ENCODE peak calls at places on chromosomes 11 and 22, in five cellular contexts. One of them, this sample, is unnamed.

GRCh38 chr11:1928038-1928890 is 8.8 kb downstream of the TNNT3 start:
- DNase-seq in mesendoderm: no peak
- DNase-seq in left ventricle myocardium inferior: no peak
- DNase-seq in cardiac muscle cell: no peak
- DNase-seq in CD4-positive, alpha-beta memory T cell: no peak
- DNase-seq in this sample: peak; percentile 46

GRCh38 chr11:3186166-3186953 is 21.2 kb upstream of the OSBPL5 start:
- DNase-seq in mesendoderm: no peak
- DNase-seq in left ventricle myocardium inferior: no peak
- DNase-seq in cardiac muscle cell: no peak
- DNase-seq in CD4-positive, alpha-beta memory T cell: no peak
- DNase-seq in this sample: no peak

GRCh38 chr22:19766506-19767426 is 6.2 kb downstream of the TBX1 start:
- DNase-seq in mesendoderm: peak; percentile 71
- DNase-seq in left ventricle myocardium inferior: peak; percentile 48
- DNase-seq in cardiac muscle cell: peak; percentile 50
- DNase-seq in CD4-positive, alpha-beta memory T cell: peak; percentile 30
- DNase-seq in this sample: no peak

GRCh38 chr11:109993786-109994185 is 99.4 kb upstream of the ZC3H12C start:
- DNase-seq in mesendoderm: no peak
- DNase-seq in left ventricle myocardium inferior: no peak
- DNase-seq in cardiac muscle cell: no peak
- DNase-seq in CD4-positive, alpha-beta memory T cell: no peak
- DNase-seq in this sample: peak; percentile 41

GRCh38 chr11:116736763-116737162 is 36.0 kb downstream of the BUD13 start:
- DNase-seq in mesendoderm: peak; percentile 87
- DNase-seq in left ventricle myocardium inferior: no peak
- DNase-seq in cardiac muscle cell: no peak
- DNase-seq in CD4-positive, alpha-beta memory T cell: no peak
- DNase-seq in this sample: no peak

GRCh38 chr11:47915407-47916137 is 64.8 kb upstream of the PTPRJ start:
- DNase-seq in mesendoderm: no peak
- DNase-seq in left ventricle myocardium inferior: no peak
- DNase-seq in cardiac muscle cell: no peak
- DNase-seq in CD4-positive, alpha-beta memory T cell: no peak
- DNase-seq in this sample: no peak

GRCh38 chr11:3959015-3959917 is 103.8 kb downstream of the STIM1 start:
- DNase-seq in mesendoderm: peak; percentile 53
- DNase-seq in left ventricle myocardium inferior: no peak
- DNase-seq in cardiac muscle cell: no peak
- DNase-seq in CD4-positive, alpha-beta memory T cell: no peak
- DNase-seq in this sample: no peak

GRCh38 chr22:23781065-23781464 is 5.7 kb upstream of the SMARCB1 start:
- DNase-seq in mesendoderm: no peak
- DNase-seq in left ventricle myocardium inferior: no peak
- DNase-seq in cardiac muscle cell: no peak
- DNase-seq in CD4-positive, alpha-beta memory T cell: no peak
- DNase-seq in this sample: no peak

GRCh38 chr11:35290876-35291275 is 128.5 kb downstream of the SLC1A2 start:
- DNase-seq in mesendoderm: peak; percentile 38
- DNase-seq in left ventricle myocardium inferior: no peak
- DNase-seq in cardiac muscle cell: no peak
- DNase-seq in CD4-positive, alpha-beta memory T cell: no peak
- DNase-seq in this sample: no peak

GRCh38 chr11:130000552-130001176 is 2.0 kb downstream of the PRDM10 start:
- DNase-seq in mesendoderm: no peak
- DNase-seq in left ventricle myocardium inferior: no peak
- DNase-seq in cardiac muscle cell: no peak
- DNase-seq in CD4-positive, alpha-beta memory T cell: no peak
- DNase-seq in this sample: no peak

GRCh38 chr11:95487391-95487790 is 256.4 kb upstream of the SESN3 start:
- DNase-seq in mesendoderm: peak; percentile 37
- DNase-seq in left ventricle myocardium inferior: no peak
- DNase-seq in cardiac muscle cell: no peak
- DNase-seq in CD4-positive, alpha-beta memory T cell: no peak
- DNase-seq in this sample: no peak

GRCh38 chr11:117328414-117329010 is 858 bp downstream of the CEP164 start:
- DNase-seq in mesendoderm: peak; percentile 43
- DNase-seq in left ventricle myocardium inferior: no peak
- DNase-seq in cardiac muscle cell: peak; percentile 74
- DNase-seq in CD4-positive, alpha-beta memory T cell: no peak
- DNase-seq in this sample: no peak

GRCh38 chr11:46360878-46361277 is 13.6 kb downstream of the DGKZ start:
- DNase-seq in mesendoderm: no peak
- DNase-seq in left ventricle myocardium inferior: no peak
- DNase-seq in cardiac muscle cell: no peak
- DNase-seq in CD4-positive, alpha-beta memory T cell: no peak
- DNase-seq in this sample: no peak

GRCh38 chr22:17120711-17121234 is 387 bp downstream of the TMEM121B start:
- DNase-seq in mesendoderm: no peak
- DNase-seq in left ventricle myocardium inferior: no peak
- DNase-seq in cardiac muscle cell: peak; percentile 64
- DNase-seq in CD4-positive, alpha-beta memory T cell: no peak
- DNase-seq in this sample: no peak

GRCh38 chr11:61827573-61828378 is at the start of gene FADS2:
- DNase-seq in mesendoderm: peak; percentile 98
- DNase-seq in left ventricle myocardium inferior: peak; percentile 92
- DNase-seq in cardiac muscle cell: peak; percentile 94
- DNase-seq in CD4-positive, alpha-beta memory T cell: peak; percentile 85
- DNase-seq in this sample: peak; percentile 53

GRCh38 chr22:39920134-39920743 is 19.4 kb downstream of the GRAP2 start:
- DNase-seq in mesendoderm: no peak
- DNase-seq in left ventricle myocardium inferior: no peak
- DNase-seq in cardiac muscle cell: no peak
- DNase-seq in CD4-positive, alpha-beta memory T cell: no peak
- DNase-seq in this sample: no peak

GRCh38 chr11:79610678-79611077 is 169.8 kb upstream of the TENM4 start:
- DNase-seq in mesendoderm: no peak
- DNase-seq in left ventricle myocardium inferior: no peak
- DNase-seq in cardiac muscle cell: no peak
- DNase-seq in CD4-positive, alpha-beta memory T cell: no peak
- DNase-seq in this sample: no peak
- H3K4me1 ChIP-seq in mesendoderm: no peaks in the 10 kb centered on the region
- H3K4me1 ChIP-seq in left ventricle myocardium inferior: peaks cover 6% of the 10 kb centered on the region
- H3K4me1 ChIP-seq in cardiac muscle cell: no peaks in the 10 kb centered on the region
- H3K4me1 ChIP-seq in CD4-positive, alpha-beta memory T cell: no peaks in the 10 kb centered on the region
- H3K4me1 ChIP-seq in this sample: no peaks in the 10 kb centered on the region

DNA sequence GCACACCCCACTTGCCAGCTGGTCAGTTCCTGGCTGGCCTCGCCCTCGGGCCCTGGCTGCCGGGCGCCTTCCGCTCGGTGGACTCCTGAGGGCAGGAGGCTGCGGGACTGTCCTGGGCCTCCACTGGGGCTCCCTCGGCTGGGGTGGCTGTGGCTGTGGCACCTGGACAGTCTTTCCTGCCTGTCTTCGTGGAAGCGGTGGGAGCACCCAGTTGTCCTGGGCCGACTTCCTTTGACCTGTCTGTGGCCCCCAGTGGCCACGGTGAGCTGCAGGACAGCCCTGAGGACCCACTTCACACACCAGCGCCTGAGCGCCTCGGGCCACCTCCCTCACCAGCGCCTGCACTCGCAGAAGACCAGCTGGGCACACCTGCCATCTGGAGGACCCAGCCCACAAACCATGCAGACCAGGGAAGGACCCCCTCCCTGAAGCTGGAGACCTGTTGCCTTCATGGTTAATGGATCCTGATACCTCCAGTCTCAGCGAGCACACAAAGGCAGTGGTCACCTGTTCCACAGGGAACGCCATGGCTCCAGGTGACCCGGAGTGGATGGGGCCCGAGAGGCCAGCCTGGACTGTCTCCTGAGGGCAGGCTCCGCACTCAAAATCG is 1.7 kb upstream of the EPS8L2 start:
- DNase-seq in mesendoderm: no peak
- DNase-seq in left ventricle myocardium inferior: no peak
- DNase-seq in cardiac muscle cell: no peak
- DNase-seq in CD4-positive, alpha-beta memory T cell: no peak
- DNase-seq in this sample: no peak
- H3K27ac ChIP-seq in mesendoderm: no peak overlapping the region
- H3K27ac ChIP-seq in left ventricle myocardium inferior: no peak overlapping the region
- H3K27ac ChIP-seq in cardiac muscle cell: no peak overlapping the region
- H3K27ac ChIP-seq in CD4-positive, alpha-beta memory T cell: no peak overlapping the region
- H3K27ac ChIP-seq in this sample: no peak overlapping the region

GRCh38 chr11:79414644-79415317 is 26.0 kb downstream of the TENM4 start:
- DNase-seq in mesendoderm: no peak
- DNase-seq in left ventricle myocardium inferior: no peak
- DNase-seq in cardiac muscle cell: no peak
- DNase-seq in CD4-positive, alpha-beta memory T cell: no peak
- DNase-seq in this sample: no peak

GRCh38 chr11:79413258-79413657 is 27.6 kb downstream of the TENM4 start:
- DNase-seq in mesendoderm: peak; percentile 75
- DNase-seq in left ventricle myocardium inferior: peak; percentile 89
- DNase-seq in cardiac muscle cell: peak; percentile 60
- DNase-seq in CD4-positive, alpha-beta memory T cell: no peak
- DNase-seq in this sample: no peak

GRCh38 chr11:79417069-79417920 is 23.5 kb downstream of the TENM4 start:
- DNase-seq in mesendoderm: peak; percentile 84
- DNase-seq in left ventricle myocardium inferior: no peak
- DNase-seq in cardiac muscle cell: no peak
- DNase-seq in CD4-positive, alpha-beta memory T cell: no peak
- DNase-seq in this sample: no peak

GRCh38 chr11:79415912-79416311 is 24.9 kb downstream of the TENM4 start:
- DNase-seq in mesendoderm: no peak
- DNase-seq in left ventricle myocardium inferior: no peak
- DNase-seq in cardiac muscle cell: no peak
- DNase-seq in CD4-positive, alpha-beta memory T cell: no peak
- DNase-seq in this sample: no peak

GRCh38 chr11:79415411-79415810 is 25.4 kb downstream of the TENM4 start:
- DNase-seq in mesendoderm: no peak
- DNase-seq in left ventricle myocardium inferior: no peak
- DNase-seq in cardiac muscle cell: no peak
- DNase-seq in CD4-positive, alpha-beta memory T cell: no peak
- DNase-seq in this sample: no peak
- H3K4me1 ChIP-seq in mesendoderm: peaks cover 9% of the 10 kb centered on the region
- H3K4me1 ChIP-seq in left ventricle myocardium inferior: peaks cover 17% of the 10 kb centered on the region
- H3K4me1 ChIP-seq in cardiac muscle cell: peaks cover 7% of the 10 kb centered on the region
- H3K4me1 ChIP-seq in CD4-positive, alpha-beta memory T cell: no peaks in the 10 kb centered on the region
- H3K4me1 ChIP-seq in this sample: peaks cover 6% of the 10 kb centered on the region

GRCh38 chr11:62856333-62856910 is 17.0 kb upstream of the WDR74 start:
- DNase-seq in mesendoderm: no peak
- DNase-seq in left ventricle myocardium inferior: no peak
- DNase-seq in cardiac muscle cell: no peak
- DNase-seq in CD4-positive, alpha-beta memory T cell: peak; percentile 29
- DNase-seq in this sample: no peak
- H3K27ac ChIP-seq in mesendoderm: peak overlapping the region; percentile 62
- H3K27ac ChIP-seq in left ventricle myocardium inferior: peak overlapping the region; percentile 88
- H3K27ac ChIP-seq in cardiac muscle cell: peak overlapping the region; percentile 75
- H3K27ac ChIP-seq in CD4-positive, alpha-beta memory T cell: peak overlapping the region; percentile 78
- H3K27ac ChIP-seq in this sample: peak overlapping the region; percentile 64

This sample was measured in SJSA1.